ENCODE peak calls at places on chromosomes 1 and 21, in four cellular contexts. B is activated CD8-positive, alpha-beta memory T cell treated with anti-CD3 and anti-CD28 coated beads, Interleukin-2, amount 50 U/mL, for 48 hours; C is tibial artery; A is naive thymus-derived CD8-positive, alpha-beta T cell. T is an unnamed sample.

GRCh38 chr1:4169991-4170390 is 269.9 kb upstream of the C1orf174 start:
- DNase-seq in B (no peak), C (peak), A (no peak), T (no peak)

GRCh38 chr1:50976890-50977574 is 7.0 kb downstream of the CDKN2C start:
- DNase-seq in B (no peak), C (peak), A (peak), T (peak)

GRCh38 chr1:94796269-94796668 is 23.9 kb upstream of the SLC44A3 start:
- DNase-seq in B (no peak), C (no peak), A (no peak), T (no peak)

GRCh38 chr1:37793773-37794371 is at the start of gene MANEAL:
- DNase-seq in B (peak), C (peak), A (peak), T (peak)

GRCh38 chr1:15727424-15727823 is 8.6 kb upstream of the SLC25A34 start:
- DNase-seq in B (no peak), C (no peak), A (no peak), T (no peak)

GRCh38 chr1:201648066-201648910 is 109.4 kb downstream of the NAV1 start:
- DNase-seq in B (no peak), C (peak), A (no peak), T (peak)

GRCh38 chr1:3584915-3585314 is 26.4 kb downstream of the MEGF6 start:
- DNase-seq in B (no peak), C (no peak), A (no peak), T (peak)

GRCh38 chr1:225044258-225044657 is 114.8 kb downstream of the DNAH14 start:
- DNase-seq in B (no peak), C (no peak), A (no peak), T (no peak)

GRCh38 chr1:28564310-28564709 is 11.4 kb downstream of the TRNAU1AP start:
- DNase-seq in B (no peak), C (no peak), A (no peak), T (no peak)

GRCh38 chr1:4149281-4149680 is 249.2 kb upstream of the C1orf174 start:
- DNase-seq in B (no peak), C (no peak), A (no peak), T (no peak)

GRCh38 chr1:6096243-6097116 is 50.8 kb downstream of the KCNAB2 start:
- DNase-seq in B (no peak), C (no peak), A (no peak), T (no peak)

GRCh38 chr1:224199679-224200078 is 16.6 kb downstream of the DEGS1 start:
- DNase-seq in B (no peak), C (no peak), A (no peak), T (no peak)

GRCh38 chr1:231695439-231696255 is 69.1 kb downstream of the DISC1 start:
- DNase-seq in B (no peak), C (no peak), A (no peak), T (no peak)

GRCh38 chr1:246724001-246724724 is at the start of gene SCCPDH:
- DNase-seq in B (peak), C (peak), A (peak), T (peak)

GRCh38 chr1:67645495-67646144 is 39.4 kb upstream of the GADD45A start:
- DNase-seq in B (no peak), C (peak), A (no peak), T (no peak)

GRCh38 chr1:229507502-229507901 is 639 bp downstream of the NUP133 start:
- DNase-seq in B (no peak), C (no peak), A (no peak), T (no peak)

GRCh38 chr1:119784127-119784781 is 15.5 kb upstream of the HMGCS2 start:
- DNase-seq in B (no peak), C (peak), A (no peak), T (no peak)

GRCh38 chr1:14567903-14568302 is 30.6 kb upstream of the KAZN start:
- DNase-seq in B (no peak), C (no peak), A (no peak), T (no peak)

GRCh38 chr1:87333692-87334347 is 5.1 kb downstream of the LMO4 start:
- DNase-seq in B (no peak), C (no peak), A (no peak), T (no peak)

GRCh38 chr1:161182214-161182613 is 4.9 kb upstream of the B4GALT3 start:
- DNase-seq in B (no peak), C (peak), A (peak), T (peak)

GRCh38 chr1:213724640-213725536 is 262.9 kb upstream of the PROX1 start:
- DNase-seq in B (no peak), C (no peak), A (no peak), T (no peak)

GRCh38 chr1:173042806-173043205 is 7.9 kb downstream of the TNFSF18 start:
- DNase-seq in B (no peak), C (no peak), A (no peak), T (no peak)

GRCh38 chr1:19405761-19406481 is 79.4 kb downstream of the CAPZB start:
- DNase-seq in B (no peak), C (no peak), A (no peak), T (no peak)

GRCh38 chr1:8122477-8123407 is 96.6 kb upstream of the ERRFI1 start:
- DNase-seq in B (no peak), C (peak), A (no peak), T (no peak)

GRCh38 chr1:27663735-27664119 is 8.3 kb downstream of the IFI6 start:
- DNase-seq in B (no peak), C (no peak), A (no peak), T (no peak)

GRCh38 chr1:225875044-225875822 is 6.9 kb downstream of the TMEM63A start:
- DNase-seq in B (no peak), C (no peak), A (no peak), T (no peak)

GRCh38 chr21:29233611-29234540 is 64.8 kb upstream of the BACH1 start:
- DNase-seq in B (no peak), C (no peak), A (no peak), T (peak)

GRCh38 chr21:41316200-41316599 is 401 bp upstream of the FAM3B start:
- DNase-seq in B (no peak), C (no peak), A (no peak), T (no peak)

GRCh38 chr1:38071530-38072266 is 25.1 kb upstream of the POU3F1 start:
- DNase-seq in B (no peak), C (no peak), A (no peak), T (no peak)

GRCh38 chr1:20732588-20733360 is at the start of gene SH2D5:
- DNase-seq in B (peak), C (peak), A (peak), T (peak)

GRCh38 chr21:14120091-14120734 is 90.5 kb downstream of the LIPI start:
- DNase-seq in B (peak), C (no peak), A (no peak), T (peak)

GRCh38 chr1:39632491-39633417 is 6.7 kb downstream of the HEYL start:
- DNase-seq in B (no peak), C (peak), A (no peak), T (no peak)

GRCh38 chr21:41605178-41605933 is 97.4 kb upstream of the TMPRSS2 start:
- DNase-seq in B (no peak), C (no peak), A (no peak), T (no peak)

GRCh38 chr1:41863683-41864082 is 55.0 kb downstream of the HIVEP3 start:
- DNase-seq in B (no peak), C (no peak), A (no peak), T (no peak)

GRCh38 chr1:75908717-75909152 is 23.5 kb downstream of the ASB17 start:
- DNase-seq in B (no peak), C (no peak), A (no peak), T (no peak)

GRCh38 chr1:154574715-154575114 is 7.1 kb downstream of the CHRNB2 start:
- DNase-seq in B (no peak), C (no peak), A (no peak), T (peak)

GRCh38 chr1:41819069-41819468 is 99.7 kb downstream of the HIVEP3 start:
- DNase-seq in B (no peak), C (no peak), A (no peak), T (no peak)

GRCh38 chr1:200231787-200232222 is 178.0 kb downstream of the ZNF281 start:
- DNase-seq in B (no peak), C (no peak), A (no peak), T (no peak)

GRCh38 chr1:8419172-8419571 is 101.3 kb downstream of the SLC45A1 start:
- DNase-seq in B (no peak), C (no peak), A (no peak), T (no peak)

GRCh38 chr1:216183427-216183826 is 239.8 kb downstream of the USH2A start:
- DNase-seq in B (no peak), C (no peak), A (no peak), T (no peak)